ENCODE peak calls at places on chromosome 3, in seven cellular contexts. B is IMR-90, G is tibial artery, P is kidney, O is neural progenitor cell, Y is PC-9, S is A549. U is an unnamed sample.
A peak's percentile ranks its signal among the peaks of the same experiment; 100 is the strongest.

GRCh38 chr3:195043612-195044144 is 227.3 kb downstream of the XXYLT1 start:
- DNase-seq in B (no peak), G (peak; percentile 39), P (no peak), O (no peak), Y (no peak), S (no peak), U (no peak)

GRCh38 chr3:171049831-171050444 is 23.4 kb upstream of the SLC2A2 start:
- DNase-seq in B (peak; percentile 61), G (no peak), P (no peak), O (peak; percentile 79), Y (peak; percentile 64), S (peak; percentile 59), U (peak; percentile 52)

GRCh38 chr3:32780735-32781210 is 37.0 kb upstream of the TRIM71 start:
- DNase-seq in B (peak; percentile 16), G (no peak), P (peak; percentile 79), O (peak; percentile 97), Y (no peak), S (peak; percentile 65), U (peak; percentile 59)

GRCh38 chr3:127951276-127951675 is 36.2 kb downstream of the KBTBD12 start:
- DNase-seq in B (peak; percentile 54), G (no peak), P (no peak), O (no peak), Y (no peak), S (no peak), U (no peak)

GRCh38 chr3:39249453-39250115 is 30.3 kb downstream of the CX3CR1 start:
- DNase-seq in B (no peak), G (no peak), P (no peak), O (no peak), Y (no peak), S (no peak), U (no peak)

GRCh38 chr3:112492124-112492523 is 7.1 kb downstream of the BTLA start:
- DNase-seq in B (no peak), G (no peak), P (no peak), O (no peak), Y (no peak), S (no peak), U (no peak)

GRCh38 chr3:55622116-55622515 is 135.0 kb upstream of the WNT5A start:
- DNase-seq in B (peak; percentile 71), G (no peak), P (no peak), O (no peak), Y (peak; percentile 52), S (no peak), U (no peak)

GRCh38 chr3:158451405-158452045 is 119.5 kb upstream of the MLF1 start:
- DNase-seq in B (no peak), G (no peak), P (no peak), O (no peak), Y (no peak), S (no peak), U (no peak)

GRCh38 chr3:45366305-45366704 is 22.1 kb upstream of the LARS2 start:
- DNase-seq in B (peak; percentile 33), G (no peak), P (no peak), O (no peak), Y (no peak), S (no peak), U (peak; percentile 52)

DNA sequence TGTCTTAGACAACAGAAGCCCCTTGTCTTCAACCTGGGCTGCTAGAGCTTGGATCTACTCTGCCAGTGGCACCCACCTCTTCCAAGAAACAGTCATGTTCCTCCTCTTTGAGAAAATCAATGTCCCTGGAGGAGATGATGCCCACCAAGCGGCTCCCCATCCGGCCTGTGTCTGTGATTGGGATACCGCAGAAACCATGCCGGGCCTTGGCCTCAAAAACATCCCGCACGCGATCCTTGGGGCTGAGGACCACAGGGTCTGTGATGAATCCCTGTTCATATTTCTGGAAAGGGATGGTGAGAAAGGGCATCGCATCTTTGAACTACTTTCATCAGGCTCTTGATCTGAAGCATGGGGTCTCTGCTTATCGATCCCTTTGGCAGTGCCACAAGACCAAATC is 1.6 kb downstream of the IMPDH2 start:
- DNase-seq in B (no peak), G (no peak), P (no peak), O (no peak), Y (no peak), S (no peak), U (no peak)
- H3K4me3 ChIP-seq in B (no peak overlapping the region), G (no peak overlapping the region), P (no peak overlapping the region), O (no peak overlapping the region), Y (no peak overlapping the region), S (peak overlapping the region; percentile 81), U (no peak overlapping the region)

DNA sequence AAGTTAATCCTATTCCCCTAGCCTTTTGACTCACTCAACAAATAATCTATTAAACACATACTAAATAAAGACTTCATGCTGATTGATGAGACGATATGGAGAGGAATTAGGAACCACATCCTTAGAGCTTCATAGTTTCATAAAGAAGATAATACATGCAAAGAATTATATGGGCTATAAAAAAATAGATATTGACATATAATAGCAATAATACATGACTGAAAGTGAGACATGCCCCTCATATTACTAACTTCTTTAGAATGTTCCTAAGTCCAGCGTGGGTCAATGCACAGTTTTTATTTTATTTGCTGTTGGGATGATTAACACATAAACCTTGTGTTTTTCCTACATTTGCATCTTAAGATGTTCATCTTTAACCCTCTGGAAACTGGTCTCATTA is 32.2 kb downstream of the SUCNR1 start:
- DNase-seq in B (no peak), G (no peak), P (no peak), O (no peak), Y (no peak), S (no peak), U (no peak)
- H3K9me3 ChIP-seq in B (no peaks in the 10 kb centered on the region), G (no peaks in the 10 kb centered on the region), P (no peaks in the 10 kb centered on the region), O (no peaks in the 10 kb centered on the region), Y (no peaks in the 10 kb centered on the region), S (peaks cover under 1% of the 10 kb centered on the region), U (no peaks in the 10 kb centered on the region)

GRCh38 chr3:66831931-66832330 is 166.2 kb upstream of the KBTBD8 start:
- DNase-seq in B (no peak), G (no peak), P (no peak), O (no peak), Y (no peak), S (no peak), U (no peak)

DNA sequence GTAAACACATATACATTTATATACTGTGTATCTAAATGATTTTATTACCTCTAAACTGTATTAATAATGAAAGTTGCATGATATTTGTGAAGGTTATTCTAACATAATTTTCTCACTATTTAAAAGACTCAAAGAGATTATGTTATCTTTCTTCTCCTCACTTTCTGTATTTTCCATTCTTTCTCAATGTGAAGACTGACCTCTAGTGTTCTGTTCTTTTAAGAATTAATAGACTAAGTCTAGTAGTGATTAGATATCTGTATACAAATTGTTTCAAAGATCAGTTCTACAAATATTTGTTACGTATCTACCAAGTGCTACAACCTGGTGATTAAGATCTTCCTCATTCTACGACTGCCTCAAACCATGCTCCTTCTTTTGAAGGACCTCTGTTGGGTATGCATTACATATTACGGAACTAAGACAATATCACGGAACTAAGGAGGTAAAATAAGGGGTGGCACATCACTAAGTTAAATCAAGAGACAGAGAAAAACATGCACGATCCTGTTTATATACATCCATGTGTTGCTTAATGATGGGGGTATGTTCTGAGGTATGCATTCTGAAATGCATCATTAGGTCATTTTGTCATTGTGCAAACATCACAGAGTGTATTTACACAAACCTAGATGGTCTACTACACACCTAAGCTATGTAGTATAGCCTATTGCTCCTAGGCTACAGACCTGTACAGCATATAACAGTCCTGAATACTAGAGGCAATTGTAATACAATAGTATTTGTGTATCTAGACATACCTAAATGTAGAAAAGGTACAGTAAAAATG is 161.5 kb upstream of the KBTBD8 start:
- DNase-seq in B (peak; percentile 31), G (no peak), P (no peak), O (no peak), Y (no peak), S (no peak), U (no peak)
- TF ChIP-seq CTCF in B (peak; percentile 50), G (no peak), P (peak; percentile 13), O (peak; percentile 45), Y (peak; percentile 49), S (peak; percentile 16), U (no peak)

GRCh38 chr3:115518100-115518852 is 105.0 kb upstream of the GAP43 start:
- DNase-seq in B (peak; percentile 79), G (peak; percentile 67), P (peak; percentile 86), O (peak; percentile 74), Y (no peak), S (peak; percentile 14), U (no peak)
- H3K4me3 ChIP-seq in B (no peak overlapping the region), G (no peak overlapping the region), P (no peak overlapping the region), O (no peak overlapping the region), Y (no peak overlapping the region), S (no peak overlapping the region), U (no peak overlapping the region)

GRCh38 chr3:52724511-52724910 is 18.6 kb downstream of the SPCS1 start:
- DNase-seq in B (no peak), G (no peak), P (no peak), O (no peak), Y (no peak), S (no peak), U (no peak)
- H3K9me3 ChIP-seq in B (no peaks in the 10 kb centered on the region), G (no peaks in the 10 kb centered on the region), P (no peaks in the 10 kb centered on the region), O (peaks cover 3% of the 10 kb centered on the region), Y (peaks cover 11% of the 10 kb centered on the region), S (no peaks in the 10 kb centered on the region), U (peaks cover 11% of the 10 kb centered on the region)

DNA sequence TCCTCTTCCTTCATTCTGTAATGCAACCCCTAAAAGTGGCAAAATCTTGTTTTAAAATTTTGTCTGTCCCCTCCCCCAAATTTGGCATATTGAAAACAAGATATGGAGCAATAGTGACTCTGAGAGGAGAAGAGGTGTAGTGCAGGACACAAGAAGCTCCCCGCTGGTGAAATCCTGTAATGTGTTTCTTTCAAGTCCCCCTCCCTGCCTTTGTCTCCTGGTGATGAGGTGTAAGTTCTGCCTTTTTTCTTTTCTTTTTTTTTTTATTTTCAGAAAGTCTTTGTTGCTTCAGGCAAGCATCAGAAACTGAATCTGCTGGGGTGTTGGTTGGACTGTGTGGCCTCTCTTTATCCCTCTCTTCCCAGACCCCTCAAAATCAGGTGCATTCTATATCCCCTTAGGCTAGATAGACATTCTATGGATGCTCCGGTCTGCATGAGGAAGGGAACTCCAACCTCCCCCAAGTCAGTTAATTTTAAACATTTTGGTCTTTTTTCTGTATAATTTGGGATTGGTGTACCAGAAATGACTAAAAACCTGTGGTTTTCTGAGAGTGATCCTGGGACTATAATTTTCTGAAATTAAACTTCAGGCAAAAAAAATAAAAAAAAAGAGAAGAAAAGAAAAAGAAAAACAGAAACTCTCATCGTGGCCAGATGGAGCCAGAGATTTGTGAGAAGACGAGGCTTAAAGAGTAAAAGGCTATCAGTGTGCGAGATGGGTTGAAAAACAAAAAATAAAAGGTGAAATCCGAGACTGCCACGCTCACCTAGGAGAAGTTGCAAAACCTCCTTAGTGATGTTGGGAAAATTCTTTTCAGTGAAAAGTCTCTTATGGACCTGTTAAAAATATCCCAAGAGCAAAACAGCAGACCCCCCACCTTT is 21.4 kb downstream of the ACKR2 start:
- DNase-seq in B (peak; percentile 21), G (no peak), P (no peak), O (peak; percentile 77), Y (peak; percentile 66), S (peak; percentile 37), U (no peak)
- TF ChIP-seq CTCF in B (peak; percentile 40), G (peak; percentile 38), P (peak; percentile 53), O (peak; percentile 66), Y (peak; percentile 58), S (no peak), U (peak; percentile 22)

DNA sequence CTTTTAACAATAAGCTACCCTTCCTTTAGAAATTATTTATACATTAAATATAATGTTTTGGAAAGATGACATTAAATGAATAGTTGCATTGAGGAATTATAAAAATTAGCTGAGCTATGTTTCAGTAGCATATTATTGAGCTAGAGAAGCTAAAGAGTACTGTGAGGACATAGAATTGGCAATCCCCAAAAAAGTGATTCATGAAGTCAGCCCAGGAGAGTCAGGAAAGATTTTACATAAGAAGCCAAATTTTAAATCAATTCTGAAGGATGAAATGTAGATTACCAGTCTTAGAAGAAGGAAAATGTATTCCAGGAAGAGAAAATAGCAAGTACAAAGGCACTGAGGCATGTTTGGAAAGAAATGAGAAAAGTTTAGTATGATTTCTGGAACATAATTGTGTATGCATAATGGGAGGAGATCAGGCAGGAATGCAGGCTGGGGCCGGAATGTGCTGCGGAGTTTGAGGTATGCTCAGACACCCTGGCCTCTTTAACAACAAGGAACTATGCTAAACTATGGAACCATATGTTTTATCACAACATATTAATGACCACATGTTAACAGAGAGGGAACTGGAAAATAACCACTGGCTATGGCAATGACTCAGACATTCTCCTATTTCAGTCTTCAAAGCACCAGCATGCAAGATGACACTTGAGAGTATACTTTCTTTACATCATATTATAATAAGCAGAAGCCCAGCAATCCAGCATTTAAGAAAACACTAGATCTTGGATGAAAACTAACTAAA is 103.3 kb upstream of the COL8A1 start:
- DNase-seq in B (peak; percentile 93), G (no peak), P (no peak), O (no peak), Y (no peak), S (no peak), U (no peak)
- H3K4me3 ChIP-seq in B (no peak overlapping the region), G (no peak overlapping the region), P (no peak overlapping the region), O (no peak overlapping the region), Y (no peak overlapping the region), S (no peak overlapping the region), U (no peak overlapping the region)

U was measured in mucosa of descending colon.